ENCODE peak calls at places on chromosomes 12 and 14, in ten cellular contexts. N is chondrocyte; E is heart right ventricle; O is astrocyte of the spinal cord; V is osteocyte; B is foreskin fibroblast; F is CD4-positive, alpha-beta T cell; G is K562; X is natural killer cell; W is RWPE1. H is an unnamed sample.

GRCh38 chr12:20438307-20438779 is 70.0 kb downstream of the PDE3A start:
- DNase-seq in G (no peak), W (no peak), N (no peak), O (peak), E (no peak), B (peak), X (no peak), F (no peak), V (no peak), H (no peak)

GRCh38 chr12:97047361-97047760 is 140.3 kb downstream of the NEDD1 start:
- DNase-seq in E (no peak), G (no peak), F (no peak), V (no peak), O (no peak), B (no peak), W (no peak), N (no peak), X (no peak), H (no peak)

GRCh38 chr12:34033628-34034296 is 11.5 kb downstream of the ALG10 start:
- DNase-seq in V (no peak), G (peak), N (no peak), F (no peak), X (no peak), E (no peak), W (peak), O (peak), B (peak), H (no peak)

GRCh38 chr14:81594012-81594411 is 60.4 kb upstream of the SEL1L start:
- DNase-seq in B (no peak), X (no peak), N (no peak), F (no peak), V (no peak), W (no peak), G (no peak), O (no peak), E (peak), H (no peak)

GRCh38 chr12:82479511-82479910 is 121.2 kb downstream of the METTL25 start:
- DNase-seq in V (no peak), W (no peak), F (no peak), B (peak), E (no peak), X (no peak), O (peak), G (no peak), N (no peak), H (no peak)

GRCh38 chr14:58816416-58817115 is 178.8 kb downstream of the DACT1 start:
- DNase-seq in B (no peak), N (no peak), O (no peak), G (no peak), W (no peak), E (no peak), V (no peak), F (no peak), X (no peak), H (no peak)

GRCh38 chr12:26195250-26195640 is at the start of gene SSPN:
- DNase-seq in F (no peak), E (peak), N (peak), B (peak), V (peak), W (no peak), G (no peak), X (no peak), O (peak), H (peak)

GRCh38 chr12:117120787-117121186 is 21.6 kb upstream of the TESC start:
- DNase-seq in W (no peak), N (peak), O (no peak), F (no peak), V (no peak), G (no peak), B (no peak), X (no peak), E (no peak), H (no peak)

GRCh38 chr14:65431245-65431644 is 18.7 kb downstream of the FUT8 start:
- DNase-seq in V (no peak), O (no peak), F (no peak), X (no peak), B (no peak), G (no peak), W (no peak), E (no peak), N (no peak), H (no peak)

GRCh38 chr12:42589465-42590323 is at the start of gene PRICKLE1:
- DNase-seq in F (no peak), N (no peak), O (peak), E (peak), W (peak), V (no peak), G (peak), B (peak), X (no peak), H (peak)

GRCh38 chr12:7113389-7113871 is 4.4 kb upstream of the C1RL start:
- DNase-seq in V (no peak), F (no peak), E (no peak), G (peak), O (peak), N (peak), B (no peak), X (no peak), W (no peak), H (no peak)

GRCh38 chr14:44528180-44528579 is 21.1 kb upstream of the FSCB start:
- DNase-seq in F (no peak), O (no peak), E (no peak), W (no peak), V (no peak), G (no peak), X (no peak), B (no peak), N (no peak), H (no peak)

DNA sequence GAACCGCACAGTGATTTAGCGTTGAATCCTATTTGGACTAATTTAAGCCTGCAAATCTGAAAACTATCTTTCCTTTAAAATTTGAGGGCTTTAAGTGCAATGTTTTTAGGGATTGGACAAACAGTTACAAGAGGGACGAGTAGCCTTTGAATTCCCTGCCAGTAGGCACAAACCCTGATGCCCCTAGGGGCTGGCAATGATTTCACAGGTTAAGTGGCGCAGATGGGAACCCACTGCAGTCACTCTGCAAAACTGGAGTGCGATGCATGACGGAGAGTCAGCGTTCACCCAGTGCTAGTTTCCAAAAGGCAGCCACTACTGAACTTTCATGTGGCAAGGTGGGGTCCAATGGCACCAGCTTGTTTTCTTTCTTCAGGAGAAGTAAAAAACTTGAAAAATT is 99.4 kb upstream of the FRMD6 start:
- DNase-seq in V (no peak), E (no peak), X (no peak), N (no peak), G (no peak), B (no peak), F (no peak), W (no peak), O (no peak), H (no peak)
- TF ChIP-seq CTCF in V (no peak), E (no peak), X (no peak), N (peak), G (no peak), B (no peak), F (no peak), W (no peak), O (no peak), H (no peak)

GRCh38 chr12:109292342-109292711 is 16.8 kb downstream of the FOXN4 start:
- DNase-seq in V (no peak), B (no peak), O (no peak), N (no peak), G (no peak), X (no peak), W (no peak), F (no peak), E (no peak), H (no peak)
- TF ChIP-seq CTCF in V (no peak), B (no peak), O (no peak), N (no peak), G (no peak), X (no peak), W (no peak), F (no peak), E (no peak), H (no peak)

GRCh38 chr12:92078167-92079053 is 67.2 kb downstream of the BTG1 start:
- DNase-seq in E (no peak), G (peak), B (peak), X (no peak), W (peak), F (no peak), N (no peak), O (peak), V (peak), H (no peak)
- TF ChIP-seq CTCF in E (no peak), G (no peak), B (no peak), X (no peak), W (no peak), F (no peak), N (no peak), O (no peak), V (no peak), H (no peak)

GRCh38 chr12:92927055-92927435 is 2.0 kb downstream of the EEA1 start:
- DNase-seq in X (peak), G (no peak), F (no peak), N (no peak), W (no peak), V (no peak), E (no peak), B (peak), O (peak), H (no peak)
- TF ChIP-seq CTCF in X (no peak), G (peak), F (no peak), N (peak), W (no peak), V (peak), E (peak), B (peak), O (no peak), H (no peak)

GRCh38 chr12:24630446-24630845 is 318.5 kb downstream of the BCAT1 start:
- DNase-seq in B (no peak), E (no peak), W (no peak), O (no peak), X (no peak), G (no peak), N (no peak), F (no peak), V (no peak), H (no peak)
- TF ChIP-seq CTCF in B (no peak), E (no peak), W (no peak), O (no peak), X (no peak), G (no peak), N (peak), F (no peak), V (peak), H (no peak)

GRCh38 chr14:75170797-75171196 is 5.6 kb downstream of the TMED10 start:
- DNase-seq in X (no peak), O (no peak), W (no peak), F (no peak), E (no peak), B (no peak), V (no peak), G (no peak), N (no peak), H (no peak)

GRCh38 chr14:75175677-75176141 is 703 bp downstream of the TMED10 start:
- DNase-seq in E (no peak), N (no peak), V (no peak), F (no peak), B (no peak), W (peak), X (no peak), O (no peak), G (no peak), H (no peak)

GRCh38 chr14:75181426-75182062 is 5.1 kb upstream of the TMED10 start:
- DNase-seq in X (no peak), G (no peak), F (no peak), W (no peak), E (no peak), O (no peak), V (no peak), N (no peak), B (no peak), H (no peak)

GRCh38 chr14:75174066-75174465 is 2.3 kb downstream of the TMED10 start:
- DNase-seq in X (no peak), B (no peak), V (no peak), N (no peak), O (no peak), F (no peak), W (no peak), G (no peak), E (no peak), H (no peak)

GRCh38 chr14:75176142-75176820 is at the start of gene TMED10:
- DNase-seq in W (peak), N (peak), V (peak), B (peak), F (peak), E (peak), O (peak), X (peak), G (peak), H (peak)
- TF ChIP-seq CTCF in W (no peak), N (peak), V (peak), B (no peak), F (no peak), E (no peak), O (no peak), X (no peak), G (no peak), H (no peak)

GRCh38 chr14:99275222-99275584 is 3.2 kb upstream of the BCL11B start:
- DNase-seq in V (no peak), W (no peak), E (no peak), O (no peak), G (no peak), F (no peak), X (no peak), N (no peak), B (no peak), H (no peak)

GRCh38 chr14:99273025-99273723 is 1.2 kb upstream of the BCL11B start:
- DNase-seq in X (peak), B (no peak), N (no peak), G (no peak), V (no peak), W (peak), O (no peak), F (peak), E (no peak), H (no peak)

GRCh38 chr14:99273724-99274345 is 1.8 kb upstream of the BCL11B start:
- DNase-seq in O (no peak), E (no peak), X (no peak), V (no peak), F (peak), W (peak), N (no peak), G (no peak), B (no peak), H (no peak)

GRCh38 chr14:99276482-99276881 is 4.5 kb upstream of the BCL11B start:
- DNase-seq in G (no peak), V (no peak), O (no peak), F (no peak), X (no peak), B (no peak), E (no peak), N (no peak), W (no peak), H (no peak)

GRCh38 chr14:99274346-99275221 is 2.6 kb upstream of the BCL11B start:
- DNase-seq in O (peak), W (peak), G (peak), V (peak), B (peak), F (peak), E (peak), N (no peak), X (peak), H (no peak)
- TF ChIP-seq CTCF in O (peak), W (peak), G (no peak), V (peak), B (peak), F (no peak), E (peak), N (peak), X (peak), H (no peak)

H was measured in activated B cell treated with CpG ODN at 0.5 μM for 24 hours.